ENCODE peak calls at places on chromosomes 2 and 18, in ten cellular contexts. One of them, this sample, is unnamed.

GRCh38 chr2:239263231-239263936 is 137.4 kb downstream of the HDAC4 start:
- DNase-seq in Calu3: no peak
- DNase-seq in choroid plexus epithelial cell: peak; percentile 28
- DNase-seq in H4: no peak
- DNase-seq in astrocyte of the spinal cord: no peak
- DNase-seq in NCI-H2029: no peak
- DNase-seq in NCI-H1105: no peak
- DNase-seq in amniotic stem cell: no peak
- DNase-seq in activated T-helper 1 cell treated with Interleukin-2 at 50 U/mL for 16 hours: no peak
- DNase-seq in mesendoderm: no peak
- DNase-seq in this sample: no peak

GRCh38 chr2:241302759-241303651 is 12.5 kb downstream of the HDLBP start:
- DNase-seq in Calu3: no peak
- DNase-seq in choroid plexus epithelial cell: no peak
- DNase-seq in H4: no peak
- DNase-seq in astrocyte of the spinal cord: no peak
- DNase-seq in NCI-H2029: no peak
- DNase-seq in NCI-H1105: no peak
- DNase-seq in amniotic stem cell: no peak
- DNase-seq in activated T-helper 1 cell treated with Interleukin-2 at 50 U/mL for 16 hours: no peak
- DNase-seq in mesendoderm: no peak
- DNase-seq in this sample: no peak

GRCh38 chr18:77177009-77177408 is 44.4 kb upstream of the MBP start:
- DNase-seq in Calu3: no peak
- DNase-seq in choroid plexus epithelial cell: peak; percentile 79
- DNase-seq in H4: no peak
- DNase-seq in astrocyte of the spinal cord: peak; percentile 62
- DNase-seq in NCI-H2029: no peak
- DNase-seq in NCI-H1105: no peak
- DNase-seq in amniotic stem cell: no peak
- DNase-seq in activated T-helper 1 cell treated with Interleukin-2 at 50 U/mL for 16 hours: no peak
- DNase-seq in mesendoderm: no peak
- DNase-seq in this sample: no peak

GRCh38 chr2:156589381-156590079 is 153.4 kb downstream of the GPD2 start:
- DNase-seq in Calu3: peak; percentile 6
- DNase-seq in choroid plexus epithelial cell: peak; percentile 78
- DNase-seq in H4: peak; percentile 49
- DNase-seq in astrocyte of the spinal cord: peak; percentile 62
- DNase-seq in NCI-H2029: no peak
- DNase-seq in NCI-H1105: peak; percentile 4
- DNase-seq in amniotic stem cell: peak; percentile 39
- DNase-seq in activated T-helper 1 cell treated with Interleukin-2 at 50 U/mL for 16 hours: no peak
- DNase-seq in mesendoderm: peak; percentile 52
- DNase-seq in this sample: peak; percentile 36

GRCh38 chr2:182055993-182056392 is 70.3 kb downstream of the PPP1R1C start:
- DNase-seq in Calu3: no peak
- DNase-seq in choroid plexus epithelial cell: no peak
- DNase-seq in H4: no peak
- DNase-seq in astrocyte of the spinal cord: no peak
- DNase-seq in NCI-H2029: no peak
- DNase-seq in NCI-H1105: no peak
- DNase-seq in amniotic stem cell: no peak
- DNase-seq in activated T-helper 1 cell treated with Interleukin-2 at 50 U/mL for 16 hours: no peak
- DNase-seq in mesendoderm: no peak
- DNase-seq in this sample: no peak

GRCh38 chr18:23828426-23828825 is 139.2 kb downstream of the LAMA3 start:
- DNase-seq in Calu3: peak; percentile 64
- DNase-seq in choroid plexus epithelial cell: peak; percentile 91
- DNase-seq in H4: peak; percentile 75
- DNase-seq in astrocyte of the spinal cord: peak; percentile 84
- DNase-seq in NCI-H2029: peak; percentile 15
- DNase-seq in NCI-H1105: no peak
- DNase-seq in amniotic stem cell: no peak
- DNase-seq in activated T-helper 1 cell treated with Interleukin-2 at 50 U/mL for 16 hours: peak; percentile 7
- DNase-seq in mesendoderm: peak; percentile 72
- DNase-seq in this sample: peak; percentile 26

GRCh38 chr2:17518212-17519154 is at the start of gene RAD51AP2:
- DNase-seq in Calu3: peak; percentile 70
- DNase-seq in choroid plexus epithelial cell: peak; percentile 86
- DNase-seq in H4: peak; percentile 62
- DNase-seq in astrocyte of the spinal cord: peak; percentile 90
- DNase-seq in NCI-H2029: no peak
- DNase-seq in NCI-H1105: peak; percentile 29
- DNase-seq in amniotic stem cell: peak; percentile 85
- DNase-seq in activated T-helper 1 cell treated with Interleukin-2 at 50 U/mL for 16 hours: no peak
- DNase-seq in mesendoderm: peak; percentile 98
- DNase-seq in this sample: peak; percentile 57

GRCh38 chr2:73987109-73987947 is 2.6 kb downstream of the TET3 start:
- DNase-seq in Calu3: peak; percentile 53
- DNase-seq in choroid plexus epithelial cell: peak; percentile 52
- DNase-seq in H4: no peak
- DNase-seq in astrocyte of the spinal cord: peak; percentile 56
- DNase-seq in NCI-H2029: no peak
- DNase-seq in NCI-H1105: no peak
- DNase-seq in amniotic stem cell: no peak
- DNase-seq in activated T-helper 1 cell treated with Interleukin-2 at 50 U/mL for 16 hours: no peak
- DNase-seq in mesendoderm: no peak
- DNase-seq in this sample: no peak

GRCh38 chr2:17164550-17164949 is 353.7 kb downstream of the RAD51AP2 start:
- DNase-seq in Calu3: no peak
- DNase-seq in choroid plexus epithelial cell: peak; percentile 57
- DNase-seq in H4: no peak
- DNase-seq in astrocyte of the spinal cord: no peak
- DNase-seq in NCI-H2029: no peak
- DNase-seq in NCI-H1105: no peak
- DNase-seq in amniotic stem cell: no peak
- DNase-seq in activated T-helper 1 cell treated with Interleukin-2 at 50 U/mL for 16 hours: no peak
- DNase-seq in mesendoderm: no peak
- DNase-seq in this sample: no peak

GRCh38 chr2:20501974-20502373 is 55.1 kb downstream of the RHOB start:
- DNase-seq in Calu3: no peak
- DNase-seq in choroid plexus epithelial cell: peak; percentile 99
- DNase-seq in H4: peak; percentile 81
- DNase-seq in astrocyte of the spinal cord: peak; percentile 90
- DNase-seq in NCI-H2029: no peak
- DNase-seq in NCI-H1105: no peak
- DNase-seq in amniotic stem cell: peak; percentile 53
- DNase-seq in activated T-helper 1 cell treated with Interleukin-2 at 50 U/mL for 16 hours: no peak
- DNase-seq in mesendoderm: no peak
- DNase-seq in this sample: no peak

GRCh38 chr2:31319391-31320175 is 85.6 kb downstream of the EHD3 start:
- DNase-seq in Calu3: no peak
- DNase-seq in choroid plexus epithelial cell: peak; percentile 96
- DNase-seq in H4: peak; percentile 68
- DNase-seq in astrocyte of the spinal cord: peak; percentile 68
- DNase-seq in NCI-H2029: peak; percentile 58
- DNase-seq in NCI-H1105: no peak
- DNase-seq in amniotic stem cell: no peak
- DNase-seq in activated T-helper 1 cell treated with Interleukin-2 at 50 U/mL for 16 hours: peak; percentile 5
- DNase-seq in mesendoderm: no peak
- DNase-seq in this sample: peak; percentile 68

GRCh38 chr2:220753486-220753885 is 818.6 kb downstream of the EPHA4 start:
- DNase-seq in Calu3: no peak
- DNase-seq in choroid plexus epithelial cell: no peak
- DNase-seq in H4: no peak
- DNase-seq in astrocyte of the spinal cord: peak; percentile 33
- DNase-seq in NCI-H2029: no peak
- DNase-seq in NCI-H1105: no peak
- DNase-seq in amniotic stem cell: no peak
- DNase-seq in activated T-helper 1 cell treated with Interleukin-2 at 50 U/mL for 16 hours: no peak
- DNase-seq in mesendoderm: no peak
- DNase-seq in this sample: no peak

GRCh38 chr18:59871711-59872362 is 28.0 kb upstream of the PMAIP1 start:
- DNase-seq in Calu3: no peak
- DNase-seq in choroid plexus epithelial cell: peak; percentile 40
- DNase-seq in H4: no peak
- DNase-seq in astrocyte of the spinal cord: no peak
- DNase-seq in NCI-H2029: no peak
- DNase-seq in NCI-H1105: no peak
- DNase-seq in amniotic stem cell: no peak
- DNase-seq in activated T-helper 1 cell treated with Interleukin-2 at 50 U/mL for 16 hours: no peak
- DNase-seq in mesendoderm: no peak
- DNase-seq in this sample: no peak

GRCh38 chr2:106095478-106096392 is 98.4 kb downstream of the UXS1 start:
- DNase-seq in Calu3: no peak
- DNase-seq in choroid plexus epithelial cell: no peak
- DNase-seq in H4: no peak
- DNase-seq in astrocyte of the spinal cord: no peak
- DNase-seq in NCI-H2029: no peak
- DNase-seq in NCI-H1105: no peak
- DNase-seq in amniotic stem cell: no peak
- DNase-seq in activated T-helper 1 cell treated with Interleukin-2 at 50 U/mL for 16 hours: peak; percentile 81
- DNase-seq in mesendoderm: no peak
- DNase-seq in this sample: no peak

GRCh38 chr18:77777126-77777525 is 527.5 kb downstream of the GALR1 start:
- DNase-seq in Calu3: no peak
- DNase-seq in choroid plexus epithelial cell: no peak
- DNase-seq in H4: no peak
- DNase-seq in astrocyte of the spinal cord: no peak
- DNase-seq in NCI-H2029: no peak
- DNase-seq in NCI-H1105: no peak
- DNase-seq in amniotic stem cell: no peak
- DNase-seq in activated T-helper 1 cell treated with Interleukin-2 at 50 U/mL for 16 hours: no peak
- DNase-seq in mesendoderm: no peak
- DNase-seq in this sample: no peak

GRCh38 chr2:3217646-3218045 is 160.0 kb downstream of the EIPR1 start:
- DNase-seq in Calu3: no peak
- DNase-seq in choroid plexus epithelial cell: no peak
- DNase-seq in H4: no peak
- DNase-seq in astrocyte of the spinal cord: no peak
- DNase-seq in NCI-H2029: no peak
- DNase-seq in NCI-H1105: no peak
- DNase-seq in amniotic stem cell: no peak
- DNase-seq in activated T-helper 1 cell treated with Interleukin-2 at 50 U/mL for 16 hours: no peak
- DNase-seq in mesendoderm: no peak
- DNase-seq in this sample: no peak

GRCh38 chr2:9556121-9556869 is 665 bp upstream of the ADAM17 start:
- DNase-seq in Calu3: no peak
- DNase-seq in choroid plexus epithelial cell: peak; percentile 47
- DNase-seq in H4: peak; percentile 6
- DNase-seq in astrocyte of the spinal cord: peak; percentile 44
- DNase-seq in NCI-H2029: peak; percentile 55
- DNase-seq in NCI-H1105: no peak
- DNase-seq in amniotic stem cell: no peak
- DNase-seq in activated T-helper 1 cell treated with Interleukin-2 at 50 U/mL for 16 hours: no peak
- DNase-seq in mesendoderm: no peak
- DNase-seq in this sample: no peak

GRCh38 chr2:144230452-144231085 is 289.4 kb downstream of the ZEB2 start:
- DNase-seq in Calu3: no peak
- DNase-seq in choroid plexus epithelial cell: peak; percentile 47
- DNase-seq in H4: no peak
- DNase-seq in astrocyte of the spinal cord: peak; percentile 13
- DNase-seq in NCI-H2029: no peak
- DNase-seq in NCI-H1105: no peak
- DNase-seq in amniotic stem cell: no peak
- DNase-seq in activated T-helper 1 cell treated with Interleukin-2 at 50 U/mL for 16 hours: no peak
- DNase-seq in mesendoderm: peak; percentile 39
- DNase-seq in this sample: no peak

GRCh38 chr2:67839668-67840067 is 223.1 kb downstream of the C1D start:
- DNase-seq in Calu3: no peak
- DNase-seq in choroid plexus epithelial cell: peak; percentile 39
- DNase-seq in H4: no peak
- DNase-seq in astrocyte of the spinal cord: peak; percentile 13
- DNase-seq in NCI-H2029: no peak
- DNase-seq in NCI-H1105: no peak
- DNase-seq in amniotic stem cell: no peak
- DNase-seq in activated T-helper 1 cell treated with Interleukin-2 at 50 U/mL for 16 hours: no peak
- DNase-seq in mesendoderm: no peak
- DNase-seq in this sample: no peak

GRCh38 chr2:63124209-63124608 is 73.6 kb downstream of the OTX1 start:
- DNase-seq in Calu3: no peak
- DNase-seq in choroid plexus epithelial cell: no peak
- DNase-seq in H4: no peak
- DNase-seq in astrocyte of the spinal cord: no peak
- DNase-seq in NCI-H2029: no peak
- DNase-seq in NCI-H1105: no peak
- DNase-seq in amniotic stem cell: no peak
- DNase-seq in activated T-helper 1 cell treated with Interleukin-2 at 50 U/mL for 16 hours: no peak
- DNase-seq in mesendoderm: no peak
- DNase-seq in this sample: no peak

GRCh38 chr2:241865957-241866858 is 3.3 kb upstream of the RTP5 start:
- DNase-seq in Calu3: no peak
- DNase-seq in choroid plexus epithelial cell: peak; percentile 43
- DNase-seq in H4: no peak
- DNase-seq in astrocyte of the spinal cord: no peak
- DNase-seq in NCI-H2029: no peak
- DNase-seq in NCI-H1105: no peak
- DNase-seq in amniotic stem cell: no peak
- DNase-seq in activated T-helper 1 cell treated with Interleukin-2 at 50 U/mL for 16 hours: no peak
- DNase-seq in mesendoderm: peak; percentile 67
- DNase-seq in this sample: no peak

GRCh38 chr2:86225581-86225980 is 26.3 kb downstream of the MRPL35 start:
- DNase-seq in Calu3: no peak
- DNase-seq in choroid plexus epithelial cell: no peak
- DNase-seq in H4: no peak
- DNase-seq in astrocyte of the spinal cord: no peak
- DNase-seq in NCI-H2029: no peak
- DNase-seq in NCI-H1105: no peak
- DNase-seq in amniotic stem cell: no peak
- DNase-seq in activated T-helper 1 cell treated with Interleukin-2 at 50 U/mL for 16 hours: peak; percentile 24
- DNase-seq in mesendoderm: no peak
- DNase-seq in this sample: no peak

GRCh38 chr2:45265336-45265735 is 256.1 kb upstream of the SIX2 start:
- DNase-seq in Calu3: no peak
- DNase-seq in choroid plexus epithelial cell: no peak
- DNase-seq in H4: no peak
- DNase-seq in astrocyte of the spinal cord: no peak
- DNase-seq in NCI-H2029: no peak
- DNase-seq in NCI-H1105: no peak
- DNase-seq in amniotic stem cell: no peak
- DNase-seq in activated T-helper 1 cell treated with Interleukin-2 at 50 U/mL for 16 hours: no peak
- DNase-seq in mesendoderm: no peak
- DNase-seq in this sample: peak; percentile 73

GRCh38 chr2:240925576-240926515 is 19.7 kb downstream of the CROCC2 start:
- DNase-seq in Calu3: peak; percentile 1
- DNase-seq in choroid plexus epithelial cell: no peak
- DNase-seq in H4: no peak
- DNase-seq in astrocyte of the spinal cord: no peak
- DNase-seq in NCI-H2029: no peak
- DNase-seq in NCI-H1105: no peak
- DNase-seq in amniotic stem cell: no peak
- DNase-seq in activated T-helper 1 cell treated with Interleukin-2 at 50 U/mL for 16 hours: no peak
- DNase-seq in mesendoderm: no peak
- DNase-seq in this sample: no peak

GRCh38 chr2:10054976-10055375 is 11.6 kb downstream of the KLF11 start:
- DNase-seq in Calu3: no peak
- DNase-seq in choroid plexus epithelial cell: no peak
- DNase-seq in H4: no peak
- DNase-seq in astrocyte of the spinal cord: no peak
- DNase-seq in NCI-H2029: no peak
- DNase-seq in NCI-H1105: no peak
- DNase-seq in amniotic stem cell: no peak
- DNase-seq in activated T-helper 1 cell treated with Interleukin-2 at 50 U/mL for 16 hours: no peak
- DNase-seq in mesendoderm: no peak
- DNase-seq in this sample: no peak

GRCh38 chr2:216991563-216991962 is 131.7 kb upstream of the TNP1 start:
- DNase-seq in Calu3: no peak
- DNase-seq in choroid plexus epithelial cell: peak; percentile 74
- DNase-seq in H4: no peak
- DNase-seq in astrocyte of the spinal cord: peak; percentile 4
- DNase-seq in NCI-H2029: no peak
- DNase-seq in NCI-H1105: no peak
- DNase-seq in amniotic stem cell: no peak
- DNase-seq in activated T-helper 1 cell treated with Interleukin-2 at 50 U/mL for 16 hours: no peak
- DNase-seq in mesendoderm: no peak
- DNase-seq in this sample: no peak

GRCh38 chr2:142220901-142221300 is 90.1 kb upstream of the LRP1B start:
- DNase-seq in Calu3: no peak
- DNase-seq in choroid plexus epithelial cell: peak; percentile 92
- DNase-seq in H4: peak; percentile 13
- DNase-seq in astrocyte of the spinal cord: peak; percentile 64
- DNase-seq in NCI-H2029: no peak
- DNase-seq in NCI-H1105: peak; percentile 54
- DNase-seq in amniotic stem cell: no peak
- DNase-seq in activated T-helper 1 cell treated with Interleukin-2 at 50 U/mL for 16 hours: no peak
- DNase-seq in mesendoderm: no peak
- DNase-seq in this sample: no peak

GRCh38 chr2:64641585-64641984 is 12.1 kb downstream of the SERTAD2 start:
- DNase-seq in Calu3: no peak
- DNase-seq in choroid plexus epithelial cell: no peak
- DNase-seq in H4: no peak
- DNase-seq in astrocyte of the spinal cord: no peak
- DNase-seq in NCI-H2029: no peak
- DNase-seq in NCI-H1105: no peak
- DNase-seq in amniotic stem cell: no peak
- DNase-seq in activated T-helper 1 cell treated with Interleukin-2 at 50 U/mL for 16 hours: no peak
- DNase-seq in mesendoderm: no peak
- DNase-seq in this sample: no peak